ENCODE peak calls at places on chromosomes 4 and X, in six cellular contexts. One of them, this sample, is unnamed.

GRCh38 chr4:102217345-102217744 is 127.9 kb downstream of the SLC39A8 start:
- DNase-seq in cardiac muscle cell: no peak
- DNase-seq in right atrium auricular region: no peak
- DNase-seq in lower lobe of right lung: no peak
- DNase-seq in IMR-90: no peak
- DNase-seq in pancreas: no peak
- DNase-seq in this sample: no peak

GRCh38 chr4:145545538-145546224 is 64.0 kb downstream of the SMAD1 start:
- DNase-seq in cardiac muscle cell: no peak
- DNase-seq in right atrium auricular region: no peak
- DNase-seq in lower lobe of right lung: no peak
- DNase-seq in IMR-90: peak
- DNase-seq in pancreas: peak
- DNase-seq in this sample: no peak

GRCh38 chrX:16023790-16024734 is 99.3 kb upstream of the GRPR start:
- DNase-seq in cardiac muscle cell: no peak
- DNase-seq in right atrium auricular region: no peak
- DNase-seq in lower lobe of right lung: no peak
- DNase-seq in IMR-90: peak
- DNase-seq in pancreas: no peak
- DNase-seq in this sample: no peak

GRCh38 chrX:92232182-92232581 is 453.0 kb downstream of the PCDH11X start:
- DNase-seq in cardiac muscle cell: peak
- DNase-seq in right atrium auricular region: no peak
- DNase-seq in lower lobe of right lung: no peak
- DNase-seq in IMR-90: peak
- DNase-seq in pancreas: no peak
- DNase-seq in this sample: no peak

GRCh38 chr4:153209410-153209809 is 5.2 kb downstream of the TRIM2 start:
- DNase-seq in cardiac muscle cell: no peak
- DNase-seq in right atrium auricular region: no peak
- DNase-seq in lower lobe of right lung: no peak
- DNase-seq in IMR-90: no peak
- DNase-seq in pancreas: no peak
- DNase-seq in this sample: no peak

GRCh38 chrX:33128048-33128805 is 83.1 kb downstream of the DMD start:
- DNase-seq in cardiac muscle cell: peak
- DNase-seq in right atrium auricular region: no peak
- DNase-seq in lower lobe of right lung: no peak
- DNase-seq in IMR-90: no peak
- DNase-seq in pancreas: no peak
- DNase-seq in this sample: no peak

GRCh38 chr4:7987148-7987989 is 47.7 kb upstream of the AFAP1 start:
- DNase-seq in cardiac muscle cell: peak
- DNase-seq in right atrium auricular region: peak
- DNase-seq in lower lobe of right lung: peak
- DNase-seq in IMR-90: peak
- DNase-seq in pancreas: peak
- DNase-seq in this sample: peak

GRCh38 chr4:136709897-136710296 is 822.4 kb downstream of the PCDH18 start:
- DNase-seq in cardiac muscle cell: no peak
- DNase-seq in right atrium auricular region: no peak
- DNase-seq in lower lobe of right lung: no peak
- DNase-seq in IMR-90: no peak
- DNase-seq in pancreas: no peak
- DNase-seq in this sample: no peak

GRCh38 chr4:21845663-21846062 is 102.9 kb downstream of the KCNIP4 start:
- DNase-seq in cardiac muscle cell: no peak
- DNase-seq in right atrium auricular region: no peak
- DNase-seq in lower lobe of right lung: no peak
- DNase-seq in IMR-90: peak
- DNase-seq in pancreas: no peak
- DNase-seq in this sample: no peak

GRCh38 chr4:88518911-88519310 is 4.7 kb downstream of the PYURF start:
- DNase-seq in cardiac muscle cell: no peak
- DNase-seq in right atrium auricular region: no peak
- DNase-seq in lower lobe of right lung: no peak
- DNase-seq in IMR-90: no peak
- DNase-seq in pancreas: no peak
- DNase-seq in this sample: no peak

GRCh38 chrX:119419146-119419545 is 20.0 kb downstream of the SLC25A43 start:
- DNase-seq in cardiac muscle cell: no peak
- DNase-seq in right atrium auricular region: no peak
- DNase-seq in lower lobe of right lung: no peak
- DNase-seq in IMR-90: no peak
- DNase-seq in pancreas: no peak
- DNase-seq in this sample: no peak

GRCh38 chrX:27910412-27910811 is 70.8 kb downstream of the DCAF8L1 start:
- DNase-seq in cardiac muscle cell: no peak
- DNase-seq in right atrium auricular region: no peak
- DNase-seq in lower lobe of right lung: no peak
- DNase-seq in IMR-90: no peak
- DNase-seq in pancreas: no peak
- DNase-seq in this sample: no peak

GRCh38 chr4:95268819-95269565 is 279.8 kb downstream of the UNC5C start:
- DNase-seq in cardiac muscle cell: no peak
- DNase-seq in right atrium auricular region: no peak
- DNase-seq in lower lobe of right lung: no peak
- DNase-seq in IMR-90: peak
- DNase-seq in pancreas: no peak
- DNase-seq in this sample: no peak

GRCh38 chr4:2484993-2485392 is 16.1 kb downstream of the RNF4 start:
- DNase-seq in cardiac muscle cell: no peak
- DNase-seq in right atrium auricular region: peak
- DNase-seq in lower lobe of right lung: peak
- DNase-seq in IMR-90: no peak
- DNase-seq in pancreas: peak
- DNase-seq in this sample: peak

GRCh38 chr4:18689308-18689915 is 667.9 kb upstream of the LCORL start:
- DNase-seq in cardiac muscle cell: peak
- DNase-seq in right atrium auricular region: no peak
- DNase-seq in lower lobe of right lung: no peak
- DNase-seq in IMR-90: peak
- DNase-seq in pancreas: peak
- DNase-seq in this sample: no peak

GRCh38 chr4:33063238-33063637 is 2343.1 kb downstream of the PCDH7 start:
- DNase-seq in cardiac muscle cell: peak
- DNase-seq in right atrium auricular region: no peak
- DNase-seq in lower lobe of right lung: no peak
- DNase-seq in IMR-90: peak
- DNase-seq in pancreas: no peak
- DNase-seq in this sample: no peak

GRCh38 chrX:11944486-11944885 is 186.4 kb downstream of the MSL3 start:
- DNase-seq in cardiac muscle cell: peak
- DNase-seq in right atrium auricular region: no peak
- DNase-seq in lower lobe of right lung: no peak
- DNase-seq in IMR-90: peak
- DNase-seq in pancreas: no peak
- DNase-seq in this sample: no peak

GRCh38 chrX:124217289-124218251 is 114.9 kb upstream of the TEX13D start:
- DNase-seq in cardiac muscle cell: no peak
- DNase-seq in right atrium auricular region: no peak
- DNase-seq in lower lobe of right lung: no peak
- DNase-seq in IMR-90: no peak
- DNase-seq in pancreas: no peak
- DNase-seq in this sample: no peak
- H3K27ac ChIP-seq in cardiac muscle cell: no peak
- H3K27ac ChIP-seq in right atrium auricular region: peak
- H3K27ac ChIP-seq in lower lobe of right lung: peak
- H3K27ac ChIP-seq in IMR-90: no peak
- H3K27ac ChIP-seq in pancreas: no peak
- H3K27ac ChIP-seq in this sample: peak

GRCh38 chr4:183285886-183286285 is 34.2 kb downstream of the CLDN22 start:
- DNase-seq in cardiac muscle cell: no peak
- DNase-seq in right atrium auricular region: no peak
- DNase-seq in lower lobe of right lung: no peak
- DNase-seq in IMR-90: no peak
- DNase-seq in pancreas: no peak
- DNase-seq in this sample: no peak

GRCh38 chr4:183288955-183289354 is 31.1 kb downstream of the CLDN22 start:
- DNase-seq in cardiac muscle cell: no peak
- DNase-seq in right atrium auricular region: no peak
- DNase-seq in lower lobe of right lung: no peak
- DNase-seq in IMR-90: no peak
- DNase-seq in pancreas: no peak
- DNase-seq in this sample: no peak

GRCh38 chr4:183286590-183287308 is 33.3 kb downstream of the CLDN22 start:
- DNase-seq in cardiac muscle cell: no peak
- DNase-seq in right atrium auricular region: no peak
- DNase-seq in lower lobe of right lung: no peak
- DNase-seq in IMR-90: no peak
- DNase-seq in pancreas: no peak
- DNase-seq in this sample: no peak

GRCh38 chr4:183287677-183288076 is 32.4 kb downstream of the CLDN22 start:
- DNase-seq in cardiac muscle cell: no peak
- DNase-seq in right atrium auricular region: no peak
- DNase-seq in lower lobe of right lung: no peak
- DNase-seq in IMR-90: no peak
- DNase-seq in pancreas: no peak
- DNase-seq in this sample: no peak

GRCh38 chr4:183287309-183287659 is 32.8 kb downstream of the CLDN22 start:
- DNase-seq in cardiac muscle cell: no peak
- DNase-seq in right atrium auricular region: no peak
- DNase-seq in lower lobe of right lung: no peak
- DNase-seq in IMR-90: no peak
- DNase-seq in pancreas: no peak
- DNase-seq in this sample: no peak
- H3K27ac ChIP-seq in cardiac muscle cell: no peak
- H3K27ac ChIP-seq in right atrium auricular region: no peak
- H3K27ac ChIP-seq in lower lobe of right lung: no peak
- H3K27ac ChIP-seq in IMR-90: no peak
- H3K27ac ChIP-seq in pancreas: no peak
- H3K27ac ChIP-seq in this sample: no peak

GRCh38 chr4:116082808-116083366 is 969.5 kb upstream of the NDST4 start:
- DNase-seq in cardiac muscle cell: no peak
- DNase-seq in right atrium auricular region: no peak
- DNase-seq in lower lobe of right lung: no peak
- DNase-seq in IMR-90: no peak
- DNase-seq in pancreas: no peak
- DNase-seq in this sample: no peak
- H3K27ac ChIP-seq in cardiac muscle cell: no peak
- H3K27ac ChIP-seq in right atrium auricular region: no peak
- H3K27ac ChIP-seq in lower lobe of right lung: no peak
- H3K27ac ChIP-seq in IMR-90: no peak
- H3K27ac ChIP-seq in pancreas: no peak
- H3K27ac ChIP-seq in this sample: no peak

GRCh38 chr4:170124391-170124790 is 34.6 kb upstream of the AADAT start:
- DNase-seq in cardiac muscle cell: no peak
- DNase-seq in right atrium auricular region: no peak
- DNase-seq in lower lobe of right lung: no peak
- DNase-seq in IMR-90: no peak
- DNase-seq in pancreas: no peak
- DNase-seq in this sample: no peak
- H3K27ac ChIP-seq in cardiac muscle cell: no peak
- H3K27ac ChIP-seq in right atrium auricular region: no peak
- H3K27ac ChIP-seq in lower lobe of right lung: no peak
- H3K27ac ChIP-seq in IMR-90: no peak
- H3K27ac ChIP-seq in pancreas: no peak
- H3K27ac ChIP-seq in this sample: no peak

GRCh38 chr4:82898322-82899243 is 2.0 kb upstream of the THAP9 start:
- DNase-seq in cardiac muscle cell: no peak
- DNase-seq in right atrium auricular region: no peak
- DNase-seq in lower lobe of right lung: no peak
- DNase-seq in IMR-90: peak
- DNase-seq in pancreas: peak
- DNase-seq in this sample: no peak
- H3K27ac ChIP-seq in cardiac muscle cell: peak
- H3K27ac ChIP-seq in right atrium auricular region: peak
- H3K27ac ChIP-seq in lower lobe of right lung: peak
- H3K27ac ChIP-seq in IMR-90: peak
- H3K27ac ChIP-seq in pancreas: no peak
- H3K27ac ChIP-seq in this sample: no peak

GRCh38 chrX:150463566-150463965 is 100.4 kb downstream of the MAMLD1 start:
- DNase-seq in cardiac muscle cell: no peak
- DNase-seq in right atrium auricular region: peak
- DNase-seq in lower lobe of right lung: no peak
- DNase-seq in IMR-90: no peak
- DNase-seq in pancreas: no peak
- DNase-seq in this sample: no peak
- H3K27ac ChIP-seq in cardiac muscle cell: no peak
- H3K27ac ChIP-seq in right atrium auricular region: no peak
- H3K27ac ChIP-seq in lower lobe of right lung: no peak
- H3K27ac ChIP-seq in IMR-90: no peak
- H3K27ac ChIP-seq in pancreas: no peak
- H3K27ac ChIP-seq in this sample: no peak

This sample was measured in caudate nucleus.